ENCODE peak calls at places on chromosomes 11 and 22, in eight cellular contexts. One of them, this sample, is unnamed.

GRCh38 chr22:22397875-22398524 is 110.5 kb downstream of the ZNF280B start:
- DNase-seq in COR-L47: no peak
- DNase-seq in iPS DF 19.7: no peak
- DNase-seq in bronchial epithelial cell: no peak
- DNase-seq in CD4-positive, alpha-beta memory T cell: no peak
- DNase-seq in HTR-8/SVneo: no peak
- DNase-seq in HEK293T: no peak
- DNase-seq in NCI-H1092 treated with DMSO at 0.1 percent for 48 hours: no peak
- DNase-seq in this sample: no peak

GRCh38 chr11:118884613-118885274 is 1.1 kb downstream of the CXCR5 start:
- DNase-seq in NCI-H1092 treated with DMSO at 0.1 percent for 48 hours: no peak
- DNase-seq in bronchial epithelial cell: no peak
- DNase-seq in HTR-8/SVneo: no peak
- DNase-seq in CD4-positive, alpha-beta memory T cell: no peak
- DNase-seq in COR-L47: no peak
- DNase-seq in iPS DF 19.7: no peak
- DNase-seq in HEK293T: no peak
- DNase-seq in this sample: no peak

GRCh38 chr11:69912911-69913451 is 93.8 kb upstream of the FGF3 start:
- DNase-seq in HEK293T: no peak
- DNase-seq in NCI-H1092 treated with DMSO at 0.1 percent for 48 hours: no peak
- DNase-seq in CD4-positive, alpha-beta memory T cell: no peak
- DNase-seq in bronchial epithelial cell: peak; percentile 10
- DNase-seq in HTR-8/SVneo: peak; percentile 45
- DNase-seq in iPS DF 19.7: no peak
- DNase-seq in COR-L47: no peak
- DNase-seq in this sample: no peak

GRCh38 chr11:130314184-130314748 is 451 bp downstream of the ZBTB44 start:
- DNase-seq in bronchial epithelial cell: no peak
- DNase-seq in CD4-positive, alpha-beta memory T cell: peak; percentile 72
- DNase-seq in iPS DF 19.7: no peak
- DNase-seq in NCI-H1092 treated with DMSO at 0.1 percent for 48 hours: peak; percentile 79
- DNase-seq in HTR-8/SVneo: peak; percentile 32
- DNase-seq in COR-L47: peak; percentile 72
- DNase-seq in HEK293T: peak; percentile 66
- DNase-seq in this sample: peak; percentile 59

GRCh38 chr11:119263352-119263940 is 53.5 kb downstream of the MCAM start:
- DNase-seq in HTR-8/SVneo: no peak
- DNase-seq in HEK293T: no peak
- DNase-seq in CD4-positive, alpha-beta memory T cell: peak; percentile 38
- DNase-seq in COR-L47: no peak
- DNase-seq in NCI-H1092 treated with DMSO at 0.1 percent for 48 hours: no peak
- DNase-seq in bronchial epithelial cell: no peak
- DNase-seq in iPS DF 19.7: no peak
- DNase-seq in this sample: no peak

GRCh38 chr11:85779956-85780640 is 30.8 kb downstream of the SYTL2 start:
- DNase-seq in iPS DF 19.7: no peak
- DNase-seq in CD4-positive, alpha-beta memory T cell: no peak
- DNase-seq in HTR-8/SVneo: no peak
- DNase-seq in NCI-H1092 treated with DMSO at 0.1 percent for 48 hours: no peak
- DNase-seq in COR-L47: no peak
- DNase-seq in HEK293T: no peak
- DNase-seq in bronchial epithelial cell: peak; percentile 10
- DNase-seq in this sample: no peak

GRCh38 chr11:111913997-111914396 is 1.5 kb downstream of the HSPB2 start:
- DNase-seq in bronchial epithelial cell: peak; percentile 44
- DNase-seq in CD4-positive, alpha-beta memory T cell: no peak
- DNase-seq in HTR-8/SVneo: no peak
- DNase-seq in COR-L47: no peak
- DNase-seq in HEK293T: no peak
- DNase-seq in NCI-H1092 treated with DMSO at 0.1 percent for 48 hours: no peak
- DNase-seq in iPS DF 19.7: no peak
- DNase-seq in this sample: no peak

GRCh38 chr11:43823851-43824250 is 56.8 kb upstream of the ALKBH3 start:
- DNase-seq in iPS DF 19.7: no peak
- DNase-seq in COR-L47: no peak
- DNase-seq in bronchial epithelial cell: no peak
- DNase-seq in NCI-H1092 treated with DMSO at 0.1 percent for 48 hours: no peak
- DNase-seq in CD4-positive, alpha-beta memory T cell: no peak
- DNase-seq in HTR-8/SVneo: no peak
- DNase-seq in HEK293T: no peak
- DNase-seq in this sample: no peak

GRCh38 chr11:41579546-41579945 is 120.1 kb upstream of the LRRC4C start:
- DNase-seq in iPS DF 19.7: no peak
- DNase-seq in bronchial epithelial cell: peak; percentile 47
- DNase-seq in NCI-H1092 treated with DMSO at 0.1 percent for 48 hours: no peak
- DNase-seq in CD4-positive, alpha-beta memory T cell: no peak
- DNase-seq in HTR-8/SVneo: no peak
- DNase-seq in COR-L47: no peak
- DNase-seq in HEK293T: no peak
- DNase-seq in this sample: no peak

GRCh38 chr22:19832476-19833108 is 22.1 kb downstream of the GNB1L start:
- DNase-seq in CD4-positive, alpha-beta memory T cell: no peak
- DNase-seq in HTR-8/SVneo: no peak
- DNase-seq in HEK293T: no peak
- DNase-seq in COR-L47: no peak
- DNase-seq in bronchial epithelial cell: no peak
- DNase-seq in iPS DF 19.7: no peak
- DNase-seq in NCI-H1092 treated with DMSO at 0.1 percent for 48 hours: no peak
- DNase-seq in this sample: no peak

GRCh38 chr22:38412435-38413084 is 42.4 kb downstream of the KCNJ4 start:
- DNase-seq in HEK293T: peak; percentile 94
- DNase-seq in bronchial epithelial cell: no peak
- DNase-seq in COR-L47: no peak
- DNase-seq in HTR-8/SVneo: no peak
- DNase-seq in iPS DF 19.7: no peak
- DNase-seq in NCI-H1092 treated with DMSO at 0.1 percent for 48 hours: no peak
- DNase-seq in CD4-positive, alpha-beta memory T cell: peak; percentile 38
- DNase-seq in this sample: peak; percentile 15

GRCh38 chr11:75538150-75538942 is 12.6 kb upstream of the GDPD5 start:
- DNase-seq in CD4-positive, alpha-beta memory T cell: no peak
- DNase-seq in NCI-H1092 treated with DMSO at 0.1 percent for 48 hours: no peak
- DNase-seq in bronchial epithelial cell: peak; percentile 15
- DNase-seq in iPS DF 19.7: no peak
- DNase-seq in HTR-8/SVneo: no peak
- DNase-seq in HEK293T: no peak
- DNase-seq in COR-L47: no peak
- DNase-seq in this sample: no peak

GRCh38 chr22:32896951-32897350 is 95.4 kb downstream of the TIMP3 start:
- DNase-seq in HEK293T: no peak
- DNase-seq in CD4-positive, alpha-beta memory T cell: no peak
- DNase-seq in HTR-8/SVneo: no peak
- DNase-seq in bronchial epithelial cell: no peak
- DNase-seq in NCI-H1092 treated with DMSO at 0.1 percent for 48 hours: no peak
- DNase-seq in iPS DF 19.7: no peak
- DNase-seq in COR-L47: no peak
- DNase-seq in this sample: no peak

GRCh38 chr11:106491751-106492150 is 414.3 kb downstream of the AASDHPPT start:
- DNase-seq in NCI-H1092 treated with DMSO at 0.1 percent for 48 hours: no peak
- DNase-seq in CD4-positive, alpha-beta memory T cell: no peak
- DNase-seq in COR-L47: no peak
- DNase-seq in bronchial epithelial cell: no peak
- DNase-seq in HTR-8/SVneo: no peak
- DNase-seq in iPS DF 19.7: no peak
- DNase-seq in HEK293T: no peak
- DNase-seq in this sample: no peak

GRCh38 chr11:1744879-1745700 is 5.3 kb downstream of the IFITM10 start:
- DNase-seq in COR-L47: no peak
- DNase-seq in CD4-positive, alpha-beta memory T cell: no peak
- DNase-seq in HTR-8/SVneo: no peak
- DNase-seq in iPS DF 19.7: no peak
- DNase-seq in NCI-H1092 treated with DMSO at 0.1 percent for 48 hours: no peak
- DNase-seq in bronchial epithelial cell: no peak
- DNase-seq in HEK293T: no peak
- DNase-seq in this sample: no peak

GRCh38 chr11:61406991-61407728 is 14.8 kb downstream of the TMEM216 start:
- DNase-seq in CD4-positive, alpha-beta memory T cell: no peak
- DNase-seq in HEK293T: no peak
- DNase-seq in bronchial epithelial cell: no peak
- DNase-seq in iPS DF 19.7: no peak
- DNase-seq in COR-L47: no peak
- DNase-seq in NCI-H1092 treated with DMSO at 0.1 percent for 48 hours: no peak
- DNase-seq in HTR-8/SVneo: no peak
- DNase-seq in this sample: no peak

GRCh38 chr11:92702037-92702436 is 267.4 kb upstream of the MTNR1B start:
- DNase-seq in HTR-8/SVneo: no peak
- DNase-seq in bronchial epithelial cell: peak; percentile 17
- DNase-seq in NCI-H1092 treated with DMSO at 0.1 percent for 48 hours: no peak
- DNase-seq in COR-L47: no peak
- DNase-seq in iPS DF 19.7: no peak
- DNase-seq in CD4-positive, alpha-beta memory T cell: no peak
- DNase-seq in HEK293T: no peak
- DNase-seq in this sample: no peak

GRCh38 chr11:37230865-37231264 is 632.8 kb upstream of the RAG2 start:
- DNase-seq in bronchial epithelial cell: no peak
- DNase-seq in HTR-8/SVneo: no peak
- DNase-seq in HEK293T: no peak
- DNase-seq in COR-L47: no peak
- DNase-seq in CD4-positive, alpha-beta memory T cell: no peak
- DNase-seq in NCI-H1092 treated with DMSO at 0.1 percent for 48 hours: no peak
- DNase-seq in iPS DF 19.7: no peak
- DNase-seq in this sample: no peak

GRCh38 chr22:36295247-36295646 is 42.3 kb downstream of the APOL1 start:
- DNase-seq in COR-L47: no peak
- DNase-seq in HTR-8/SVneo: no peak
- DNase-seq in NCI-H1092 treated with DMSO at 0.1 percent for 48 hours: no peak
- DNase-seq in bronchial epithelial cell: no peak
- DNase-seq in iPS DF 19.7: no peak
- DNase-seq in CD4-positive, alpha-beta memory T cell: no peak
- DNase-seq in HEK293T: no peak
- DNase-seq in this sample: no peak

GRCh38 chr11:45180158-45180887 is 33.9 kb downstream of the PRDM11 start:
- DNase-seq in HTR-8/SVneo: peak; percentile 76
- DNase-seq in iPS DF 19.7: no peak
- DNase-seq in NCI-H1092 treated with DMSO at 0.1 percent for 48 hours: peak; percentile 63
- DNase-seq in CD4-positive, alpha-beta memory T cell: no peak
- DNase-seq in bronchial epithelial cell: peak; percentile 25
- DNase-seq in COR-L47: peak; percentile 65
- DNase-seq in HEK293T: peak; percentile 64
- DNase-seq in this sample: no peak

GRCh38 chr11:118909619-118910308 is 16.0 kb downstream of the BCL9L start:
- DNase-seq in HTR-8/SVneo: no peak
- DNase-seq in CD4-positive, alpha-beta memory T cell: no peak
- DNase-seq in COR-L47: no peak
- DNase-seq in bronchial epithelial cell: no peak
- DNase-seq in HEK293T: no peak
- DNase-seq in NCI-H1092 treated with DMSO at 0.1 percent for 48 hours: no peak
- DNase-seq in iPS DF 19.7: no peak
- DNase-seq in this sample: no peak

GRCh38 chr11:34680918-34681554 is 60.1 kb downstream of the EHF start:
- DNase-seq in HEK293T: no peak
- DNase-seq in bronchial epithelial cell: peak; percentile 94
- DNase-seq in HTR-8/SVneo: peak; percentile 21
- DNase-seq in CD4-positive, alpha-beta memory T cell: no peak
- DNase-seq in iPS DF 19.7: no peak
- DNase-seq in COR-L47: no peak
- DNase-seq in NCI-H1092 treated with DMSO at 0.1 percent for 48 hours: no peak
- DNase-seq in this sample: no peak

GRCh38 chr11:720642-721346 is 14.8 kb downstream of the EPS8L2 start:
- DNase-seq in HEK293T: no peak
- DNase-seq in iPS DF 19.7: no peak
- DNase-seq in HTR-8/SVneo: no peak
- DNase-seq in CD4-positive, alpha-beta memory T cell: no peak
- DNase-seq in COR-L47: no peak
- DNase-seq in bronchial epithelial cell: no peak
- DNase-seq in NCI-H1092 treated with DMSO at 0.1 percent for 48 hours: peak; percentile 41
- DNase-seq in this sample: peak; percentile 48

GRCh38 chr22:50035131-50035881 is 22.7 kb upstream of the IL17REL start:
- DNase-seq in iPS DF 19.7: no peak
- DNase-seq in HTR-8/SVneo: no peak
- DNase-seq in CD4-positive, alpha-beta memory T cell: no peak
- DNase-seq in COR-L47: no peak
- DNase-seq in bronchial epithelial cell: no peak
- DNase-seq in NCI-H1092 treated with DMSO at 0.1 percent for 48 hours: no peak
- DNase-seq in HEK293T: no peak
- DNase-seq in this sample: no peak

GRCh38 chr11:267491-267994 is 10.7 kb upstream of the NLRP6 start:
- DNase-seq in HTR-8/SVneo: no peak
- DNase-seq in HEK293T: no peak
- DNase-seq in CD4-positive, alpha-beta memory T cell: peak; percentile 63
- DNase-seq in bronchial epithelial cell: no peak
- DNase-seq in iPS DF 19.7: no peak
- DNase-seq in COR-L47: no peak
- DNase-seq in NCI-H1092 treated with DMSO at 0.1 percent for 48 hours: no peak
- DNase-seq in this sample: no peak

GRCh38 chr11:104772806-104773241 is 125.4 kb downstream of the CASP12 start:
- DNase-seq in bronchial epithelial cell: peak; percentile 97
- DNase-seq in HEK293T: no peak
- DNase-seq in HTR-8/SVneo: peak; percentile 77
- DNase-seq in COR-L47: no peak
- DNase-seq in CD4-positive, alpha-beta memory T cell: peak; percentile 20
- DNase-seq in NCI-H1092 treated with DMSO at 0.1 percent for 48 hours: no peak
- DNase-seq in iPS DF 19.7: no peak
- DNase-seq in this sample: no peak

GRCh38 chr11:107018274-107018901 is at the start of gene GUCY1A2:
- DNase-seq in CD4-positive, alpha-beta memory T cell: no peak
- DNase-seq in COR-L47: no peak
- DNase-seq in HTR-8/SVneo: no peak
- DNase-seq in iPS DF 19.7: no peak
- DNase-seq in bronchial epithelial cell: no peak
- DNase-seq in HEK293T: peak; percentile 42
- DNase-seq in NCI-H1092 treated with DMSO at 0.1 percent for 48 hours: peak; percentile 32
- DNase-seq in this sample: no peak

GRCh38 chr22:32325811-32326237 is 31.8 kb upstream of the RFPL3 start:
- DNase-seq in CD4-positive, alpha-beta memory T cell: no peak
- DNase-seq in NCI-H1092 treated with DMSO at 0.1 percent for 48 hours: no peak
- DNase-seq in HEK293T: no peak
- DNase-seq in COR-L47: no peak
- DNase-seq in bronchial epithelial cell: no peak
- DNase-seq in HTR-8/SVneo: no peak
- DNase-seq in iPS DF 19.7: peak; percentile 73
- DNase-seq in this sample: no peak

GRCh38 chr22:47120399-47120798 is 357.9 kb downstream of the TBC1D22A start:
- DNase-seq in HEK293T: no peak
- DNase-seq in HTR-8/SVneo: no peak
- DNase-seq in iPS DF 19.7: no peak
- DNase-seq in NCI-H1092 treated with DMSO at 0.1 percent for 48 hours: no peak
- DNase-seq in CD4-positive, alpha-beta memory T cell: no peak
- DNase-seq in bronchial epithelial cell: no peak
- DNase-seq in COR-L47: no peak
- DNase-seq in this sample: no peak

GRCh38 chr11:126061707-126062678 is 673 bp downstream of the CDON start:
- DNase-seq in CD4-positive, alpha-beta memory T cell: no peak
- DNase-seq in HEK293T: peak; percentile 65
- DNase-seq in HTR-8/SVneo: peak; percentile 24
- DNase-seq in bronchial epithelial cell: peak; percentile 45
- DNase-seq in iPS DF 19.7: no peak
- DNase-seq in COR-L47: peak; percentile 60
- DNase-seq in NCI-H1092 treated with DMSO at 0.1 percent for 48 hours: peak; percentile 82
- DNase-seq in this sample: peak; percentile 26

GRCh38 chr11:128920651-128921050 is 22.0 kb downstream of the TP53AIP1 start:
- DNase-seq in CD4-positive, alpha-beta memory T cell: no peak
- DNase-seq in bronchial epithelial cell: no peak
- DNase-seq in NCI-H1092 treated with DMSO at 0.1 percent for 48 hours: no peak
- DNase-seq in iPS DF 19.7: no peak
- DNase-seq in HTR-8/SVneo: no peak
- DNase-seq in HEK293T: no peak
- DNase-seq in COR-L47: no peak
- DNase-seq in this sample: no peak

GRCh38 chr11:72831521-72832300 is 17.5 kb downstream of the ATG16L2 start:
- DNase-seq in CD4-positive, alpha-beta memory T cell: peak; percentile 48
- DNase-seq in iPS DF 19.7: no peak
- DNase-seq in HEK293T: peak; percentile 69
- DNase-seq in NCI-H1092 treated with DMSO at 0.1 percent for 48 hours: peak; percentile 70
- DNase-seq in COR-L47: peak; percentile 76
- DNase-seq in bronchial epithelial cell: peak; percentile 67
- DNase-seq in HTR-8/SVneo: peak; percentile 79
- DNase-seq in this sample: peak; percentile 63

GRCh38 chr11:95495722-95496121 is 264.7 kb upstream of the SESN3 start:
- DNase-seq in CD4-positive, alpha-beta memory T cell: no peak
- DNase-seq in HTR-8/SVneo: no peak
- DNase-seq in iPS DF 19.7: no peak
- DNase-seq in bronchial epithelial cell: no peak
- DNase-seq in NCI-H1092 treated with DMSO at 0.1 percent for 48 hours: no peak
- DNase-seq in COR-L47: no peak
- DNase-seq in HEK293T: no peak
- DNase-seq in this sample: no peak

GRCh38 chr11:83159901-83160865 is 3.3 kb downstream of the PCF11 start:
- DNase-seq in bronchial epithelial cell: peak; percentile 90
- DNase-seq in HTR-8/SVneo: no peak
- DNase-seq in HEK293T: no peak
- DNase-seq in CD4-positive, alpha-beta memory T cell: no peak
- DNase-seq in COR-L47: no peak
- DNase-seq in iPS DF 19.7: no peak
- DNase-seq in NCI-H1092 treated with DMSO at 0.1 percent for 48 hours: no peak
- DNase-seq in this sample: no peak